ENCODE peak calls at places on chromosomes 16 and 17, in ten cellular contexts. W is neuronal stem cell, Z is iPS DF 6.9, O is lung, A is C1 segment of cervical spinal cord, S is H54, B is ascending aorta, X is hypothalamus, G is HCT116, M is HTR-8/SVneo. K is an unnamed sample.

GRCh38 chr17:19482571-19482970 is 51.1 kb upstream of the SLC47A1 start:
- DNase-seq in M (no peak), A (no peak), B (no peak), O (no peak), X (no peak), Z (no peak), G (no peak), W (no peak), S (no peak), K (no peak)

GRCh38 chr17:13735444-13735843 is 133.7 kb upstream of the HS3ST3A1 start:
- DNase-seq in Z (peak; percentile 25), O (no peak), G (no peak), B (no peak), A (no peak), S (no peak), X (no peak), W (no peak), M (no peak), K (no peak)

GRCh38 chr17:72423286-72423589 is 302.4 kb downstream of the SOX9 start:
- DNase-seq in A (no peak), Z (no peak), G (no peak), B (no peak), W (no peak), O (no peak), X (no peak), S (no peak), M (peak; percentile 54), K (no peak)

GRCh38 chr16:68031951-68032350 is 8.9 kb downstream of the DUS2 start:
- DNase-seq in G (peak; percentile 36), X (no peak), A (no peak), W (no peak), Z (no peak), M (no peak), S (no peak), B (no peak), O (peak; percentile 56), K (no peak)

GRCh38 chr17:44906010-44906646 is 6.9 kb upstream of the EFTUD2 start:
- DNase-seq in S (peak; percentile 99), W (no peak), A (no peak), G (peak; percentile 42), X (no peak), O (no peak), M (peak; percentile 96), Z (no peak), B (no peak), K (no peak)

GRCh38 chr16:65406076-65406475 is 284.2 kb upstream of the CDH11 start:
- DNase-seq in Z (no peak), B (no peak), G (no peak), S (no peak), W (no peak), O (no peak), X (no peak), A (no peak), M (no peak), K (no peak)

GRCh38 chr16:89101303-89102034 is 7.8 kb downstream of the ACSF3 start:
- DNase-seq in O (no peak), M (no peak), S (no peak), Z (no peak), A (no peak), X (no peak), W (no peak), B (no peak), G (no peak), K (no peak)

GRCh38 chr17:81427446-81428120 is 32.3 kb downstream of the BAHCC1 start:
- DNase-seq in B (no peak), S (no peak), O (peak; percentile 60), G (no peak), W (no peak), X (no peak), A (peak; percentile 31), M (no peak), Z (no peak), K (peak; percentile 71)

GRCh38 chr17:37450090-37450489 is 39.6 kb upstream of the DUSP14 start:
- DNase-seq in Z (no peak), B (no peak), W (no peak), O (no peak), A (no peak), M (no peak), S (no peak), G (no peak), X (no peak), K (no peak)

GRCh38 chr17:60149691-60150582 is at the start of gene CA4:
- DNase-seq in S (no peak), B (no peak), G (no peak), X (no peak), Z (no peak), M (no peak), O (no peak), W (no peak), A (no peak), K (no peak)

GRCh38 chr16:65771707-65772106 is 594.8 kb upstream of the CDH5 start:
- DNase-seq in O (no peak), M (no peak), B (no peak), S (no peak), X (no peak), W (no peak), A (no peak), G (no peak), Z (no peak), K (no peak)

GRCh38 chr16:73389075-73389474 is 341.1 kb upstream of the ZFHX3 start:
- DNase-seq in A (no peak), W (no peak), X (no peak), M (no peak), B (no peak), O (no peak), Z (no peak), G (no peak), S (no peak), K (no peak)

GRCh38 chr17:15510361-15510760 is 42.9 kb upstream of the CDRT4 start:
- DNase-seq in A (no peak), W (no peak), S (peak; percentile 48), Z (no peak), X (no peak), G (peak; percentile 19), B (peak; percentile 85), O (no peak), M (peak; percentile 45), K (no peak)

GRCh38 chr17:14121952-14122351 is 52.6 kb downstream of the COX10 start:
- DNase-seq in G (no peak), O (no peak), W (no peak), Z (no peak), S (no peak), A (no peak), M (no peak), X (no peak), B (no peak), K (no peak)

GRCh38 chr17:1592751-1593629 is 30.4 kb upstream of the PITPNA start:
- DNase-seq in O (no peak), M (no peak), Z (no peak), X (no peak), W (no peak), A (no peak), S (no peak), B (no peak), G (no peak), K (no peak)

GRCh38 chr16:69796285-69797118 is 34.4 kb downstream of the WWP2 start:
- DNase-seq in G (peak; percentile 45), M (peak; percentile 84), A (peak; percentile 3), X (no peak), O (peak; percentile 38), Z (peak; percentile 55), W (peak; percentile 58), B (no peak), S (peak; percentile 49), K (no peak)

GRCh38 chr17:48590603-48591161 is 641 bp upstream of the HOXB3 start:
- DNase-seq in B (no peak), X (no peak), O (no peak), M (no peak), Z (no peak), W (no peak), A (no peak), G (no peak), S (no peak), K (no peak)

GRCh38 chr17:4806420-4806769 is 557 bp upstream of the PLD2 start:
- DNase-seq in B (no peak), Z (no peak), W (no peak), O (no peak), G (no peak), X (no peak), A (no peak), M (no peak), S (no peak), K (no peak)

GRCh38 chr16:56423584-56424403 is 1.6 kb downstream of the AMFR start:
- DNase-seq in X (no peak), W (no peak), S (no peak), B (no peak), G (no peak), A (no peak), O (no peak), Z (no peak), M (no peak), K (no peak)

GRCh38 chr17:66676421-66676820 is 158.5 kb upstream of the CACNG5 start:
- DNase-seq in X (no peak), M (no peak), S (no peak), Z (no peak), O (peak; percentile 84), G (peak; percentile 71), A (no peak), W (no peak), B (no peak), K (no peak)